ENCODE peak calls at places on chromosome 3, in seven cellular contexts. Y, O, H, L, S, U and F are unnamed samples.

GRCh38 chr3:54047568-54047967 is 74.8 kb upstream of the CACNA2D3 start:
- DNase-seq in Y (no peak), O (no peak), H (no peak), L (no peak), S (no peak), U (no peak), F (no peak)

GRCh38 chr3:185930393-185931107 is 7.3 kb downstream of the TRA2B start:
- DNase-seq in Y (no peak), O (no peak), H (no peak), L (no peak), S (no peak), U (no peak), F (peak; percentile 55)

GRCh38 chr3:79369306-79369705 is 398.5 kb downstream of the ROBO1 start:
- DNase-seq in Y (no peak), O (no peak), H (no peak), L (no peak), S (no peak), U (no peak), F (peak; percentile 46)

GRCh38 chr3:97579365-97579764 is 185.2 kb upstream of the ARL6 start:
- DNase-seq in Y (no peak), O (no peak), H (peak; percentile 96), L (no peak), S (no peak), U (no peak), F (peak; percentile 23)

GRCh38 chr3:40455328-40455727 is 1.8 kb upstream of the RPL14 start:
- DNase-seq in Y (no peak), O (no peak), H (no peak), L (no peak), S (no peak), U (no peak), F (no peak)

GRCh38 chr3:46928297-46928696 is 48.2 kb downstream of the CCDC12 start:
- DNase-seq in Y (no peak), O (no peak), H (no peak), L (no peak), S (peak; percentile 66), U (no peak), F (no peak)

GRCh38 chr3:157232146-157232545 is 72.2 kb upstream of the CCNL1 start:
- DNase-seq in Y (no peak), O (no peak), H (no peak), L (no peak), S (no peak), U (no peak), F (no peak)

GRCh38 chr3:17088602-17089313 is 204.0 kb downstream of the PLCL2 start:
- DNase-seq in Y (peak; percentile 30), O (peak; percentile 46), H (no peak), L (no peak), S (no peak), U (no peak), F (no peak)

GRCh38 chr3:124258057-124258500 is 266.2 kb upstream of the ROPN1 start:
- DNase-seq in Y (no peak), O (no peak), H (no peak), L (no peak), S (no peak), U (no peak), F (peak; percentile 61)